ENCODE peak calls at places on chromosomes 5 and 9, in five cellular contexts. E is A172; D is CD4-positive, CD25-positive, alpha-beta regulatory T cell; M is mucosa of descending colon; I is activated gamma-delta T cell treated with Interleukin-2 at 50 U/mL for 16 hours. V is an unnamed sample.

GRCh38 chr9:90855208-90856000 is 53.8 kb downstream of the SYK start:
- DNase-seq in E (no peak), I (no peak), M (no peak), D (no peak), V (peak)

GRCh38 chr5:126003309-126003708 is 419.9 kb upstream of the GRAMD2B start:
- DNase-seq in D (no peak), M (no peak), E (peak), I (no peak), V (no peak)

GRCh38 chr9:107335331-107335730 is 52.3 kb downstream of the RAD23B start:
- DNase-seq in D (no peak), E (no peak), I (no peak), M (no peak), V (no peak)

GRCh38 chr9:20553750-20554149 is 68.5 kb downstream of the MLLT3 start:
- DNase-seq in I (no peak), E (no peak), D (no peak), M (no peak), V (no peak)

GRCh38 chr5:160171656-160172055 is 52.4 kb upstream of the PWWP2A start:
- DNase-seq in I (no peak), D (no peak), M (no peak), E (no peak), V (no peak)

GRCh38 chr9:77946969-77947368 is 84.6 kb downstream of the GNAQ start:
- DNase-seq in M (peak), D (no peak), I (no peak), E (no peak), V (no peak)

GRCh38 chr5:120735076-120735475 is 271.0 kb downstream of the PRR16 start:
- DNase-seq in I (no peak), D (no peak), M (no peak), E (no peak), V (no peak)

GRCh38 chr9:21812945-21813568 is 10.6 kb downstream of the MTAP start:
- DNase-seq in M (peak), E (no peak), D (peak), I (peak), V (peak)

GRCh38 chr9:13111778-13112177 is 167.7 kb downstream of the MPDZ start:
- DNase-seq in I (no peak), E (no peak), M (no peak), D (no peak), V (no peak)

GRCh38 chr9:69674112-69674511 is 1.9 kb upstream of the APBA1 start:
- DNase-seq in D (no peak), M (no peak), E (no peak), I (no peak), V (no peak)

GRCh38 chr9:96581301-96581700 is 38.3 kb downstream of the CDC14B start:
- DNase-seq in D (no peak), M (no peak), I (no peak), E (no peak), V (no peak)

GRCh38 chr5:17357504-17357903 is 140.1 kb downstream of the BASP1 start:
- DNase-seq in D (no peak), E (no peak), M (no peak), I (no peak), V (no peak)

GRCh38 chr9:10268500-10269485 is 344.0 kb downstream of the PTPRD start:
- DNase-seq in I (no peak), E (peak), M (no peak), D (no peak), V (peak)

GRCh38 chr9:371349-371748 is 156.7 kb downstream of the DOCK8 start:
- DNase-seq in E (peak), M (no peak), D (no peak), I (no peak), V (no peak)

V was measured in NCI-H1105 treated with DMSO at 0.1 percent for 48 hours.